ENCODE peak calls at places on chromosome 4, in seven cellular contexts. One of them, this sample, is unnamed.

GRCh38 chr4:107931775-107932321 is 499 bp downstream of the CYP2U1 start:
- DNase-seq in HT-29: no peak
- DNase-seq in WTC11: no peak
- DNase-seq in ecto neural progenitor cell: no peak
- DNase-seq in WERI-Rb-1: no peak
- DNase-seq in stimulated activated CD4-positive, alpha-beta T cell treated with anti-CD3 and anti-CD28 coated beads, Interleukin-15, amount 100 ng/mL, for 1 hour: no peak
- DNase-seq in skeletal muscle cell: no peak
- DNase-seq in this sample: peak; percentile 85

GRCh38 chr4:176587920-176588319 is 204.8 kb downstream of the VEGFC start:
- DNase-seq in HT-29: no peak
- DNase-seq in WTC11: no peak
- DNase-seq in ecto neural progenitor cell: no peak
- DNase-seq in WERI-Rb-1: no peak
- DNase-seq in stimulated activated CD4-positive, alpha-beta T cell treated with anti-CD3 and anti-CD28 coated beads, Interleukin-15, amount 100 ng/mL, for 1 hour: no peak
- DNase-seq in skeletal muscle cell: peak; percentile 93
- DNase-seq in this sample: no peak

GRCh38 chr4:134070174-134070573 is 131.4 kb downstream of the PABPC4L start:
- DNase-seq in HT-29: no peak
- DNase-seq in WTC11: no peak
- DNase-seq in ecto neural progenitor cell: no peak
- DNase-seq in WERI-Rb-1: no peak
- DNase-seq in stimulated activated CD4-positive, alpha-beta T cell treated with anti-CD3 and anti-CD28 coated beads, Interleukin-15, amount 100 ng/mL, for 1 hour: no peak
- DNase-seq in skeletal muscle cell: no peak
- DNase-seq in this sample: peak; percentile 42

GRCh38 chr4:7224001-7224400 is 31.7 kb downstream of the SORCS2 start:
- DNase-seq in HT-29: no peak
- DNase-seq in WTC11: no peak
- DNase-seq in ecto neural progenitor cell: no peak
- DNase-seq in WERI-Rb-1: peak; percentile 82
- DNase-seq in stimulated activated CD4-positive, alpha-beta T cell treated with anti-CD3 and anti-CD28 coated beads, Interleukin-15, amount 100 ng/mL, for 1 hour: no peak
- DNase-seq in skeletal muscle cell: no peak
- DNase-seq in this sample: no peak

GRCh38 chr4:6110681-6111353 is 89.5 kb downstream of the JAKMIP1 start:
- DNase-seq in HT-29: no peak
- DNase-seq in WTC11: no peak
- DNase-seq in ecto neural progenitor cell: no peak
- DNase-seq in WERI-Rb-1: no peak
- DNase-seq in stimulated activated CD4-positive, alpha-beta T cell treated with anti-CD3 and anti-CD28 coated beads, Interleukin-15, amount 100 ng/mL, for 1 hour: no peak
- DNase-seq in skeletal muscle cell: no peak
- DNase-seq in this sample: no peak

GRCh38 chr4:139115226-139115625 is 61.8 kb downstream of the ELF2 start:
- DNase-seq in HT-29: no peak
- DNase-seq in WTC11: no peak
- DNase-seq in ecto neural progenitor cell: no peak
- DNase-seq in WERI-Rb-1: no peak
- DNase-seq in stimulated activated CD4-positive, alpha-beta T cell treated with anti-CD3 and anti-CD28 coated beads, Interleukin-15, amount 100 ng/mL, for 1 hour: no peak
- DNase-seq in skeletal muscle cell: no peak
- DNase-seq in this sample: peak; percentile 57

GRCh38 chr4:154125340-154125739 is 336.5 kb upstream of the SFRP2 start:
- DNase-seq in HT-29: no peak
- DNase-seq in WTC11: no peak
- DNase-seq in ecto neural progenitor cell: no peak
- DNase-seq in WERI-Rb-1: no peak
- DNase-seq in stimulated activated CD4-positive, alpha-beta T cell treated with anti-CD3 and anti-CD28 coated beads, Interleukin-15, amount 100 ng/mL, for 1 hour: no peak
- DNase-seq in skeletal muscle cell: no peak
- DNase-seq in this sample: no peak

GRCh38 chr4:181528570-181529184 is 714.5 kb upstream of the TENM3 start:
- DNase-seq in HT-29: peak; percentile 72
- DNase-seq in WTC11: peak; percentile 90
- DNase-seq in ecto neural progenitor cell: peak; percentile 86
- DNase-seq in WERI-Rb-1: peak; percentile 87
- DNase-seq in stimulated activated CD4-positive, alpha-beta T cell treated with anti-CD3 and anti-CD28 coated beads, Interleukin-15, amount 100 ng/mL, for 1 hour: no peak
- DNase-seq in skeletal muscle cell: no peak
- DNase-seq in this sample: no peak

GRCh38 chr4:87068591-87069021 is 133.8 kb downstream of the AFF1 start:
- DNase-seq in HT-29: no peak
- DNase-seq in WTC11: no peak
- DNase-seq in ecto neural progenitor cell: no peak
- DNase-seq in WERI-Rb-1: no peak
- DNase-seq in stimulated activated CD4-positive, alpha-beta T cell treated with anti-CD3 and anti-CD28 coated beads, Interleukin-15, amount 100 ng/mL, for 1 hour: no peak
- DNase-seq in skeletal muscle cell: no peak
- DNase-seq in this sample: no peak

GRCh38 chr4:69896530-69897116 is 34.2 kb upstream of the CSN1S1 start:
- DNase-seq in HT-29: peak; percentile 31
- DNase-seq in WTC11: no peak
- DNase-seq in ecto neural progenitor cell: no peak
- DNase-seq in WERI-Rb-1: no peak
- DNase-seq in stimulated activated CD4-positive, alpha-beta T cell treated with anti-CD3 and anti-CD28 coated beads, Interleukin-15, amount 100 ng/mL, for 1 hour: no peak
- DNase-seq in skeletal muscle cell: no peak
- DNase-seq in this sample: no peak

GRCh38 chr4:89535251-89535650 is 227.7 kb upstream of the GPRIN3 start:
- DNase-seq in HT-29: no peak
- DNase-seq in WTC11: no peak
- DNase-seq in ecto neural progenitor cell: no peak
- DNase-seq in WERI-Rb-1: no peak
- DNase-seq in stimulated activated CD4-positive, alpha-beta T cell treated with anti-CD3 and anti-CD28 coated beads, Interleukin-15, amount 100 ng/mL, for 1 hour: no peak
- DNase-seq in skeletal muscle cell: no peak
- DNase-seq in this sample: no peak

GRCh38 chr4:85486425-85487101 is 11.6 kb downstream of the ARHGAP24 start:
- DNase-seq in HT-29: no peak
- DNase-seq in WTC11: no peak
- DNase-seq in ecto neural progenitor cell: no peak
- DNase-seq in WERI-Rb-1: no peak
- DNase-seq in stimulated activated CD4-positive, alpha-beta T cell treated with anti-CD3 and anti-CD28 coated beads, Interleukin-15, amount 100 ng/mL, for 1 hour: no peak
- DNase-seq in skeletal muscle cell: peak; percentile 25
- DNase-seq in this sample: no peak

GRCh38 chr4:54090804-54091623 is 8.9 kb upstream of the GSX2 start:
- DNase-seq in HT-29: peak; percentile 29
- DNase-seq in WTC11: no peak
- DNase-seq in ecto neural progenitor cell: peak; percentile 57
- DNase-seq in WERI-Rb-1: no peak
- DNase-seq in stimulated activated CD4-positive, alpha-beta T cell treated with anti-CD3 and anti-CD28 coated beads, Interleukin-15, amount 100 ng/mL, for 1 hour: no peak
- DNase-seq in skeletal muscle cell: no peak
- DNase-seq in this sample: no peak

GRCh38 chr4:82090717-82091116 is 283.1 kb downstream of the HNRNPD start:
- DNase-seq in HT-29: no peak
- DNase-seq in WTC11: no peak
- DNase-seq in ecto neural progenitor cell: no peak
- DNase-seq in WERI-Rb-1: no peak
- DNase-seq in stimulated activated CD4-positive, alpha-beta T cell treated with anti-CD3 and anti-CD28 coated beads, Interleukin-15, amount 100 ng/mL, for 1 hour: no peak
- DNase-seq in skeletal muscle cell: no peak
- DNase-seq in this sample: no peak

GRCh38 chr4:646460-646859 is 21.1 kb downstream of the PDE6B start:
- DNase-seq in HT-29: no peak
- DNase-seq in WTC11: no peak
- DNase-seq in ecto neural progenitor cell: no peak
- DNase-seq in WERI-Rb-1: no peak
- DNase-seq in stimulated activated CD4-positive, alpha-beta T cell treated with anti-CD3 and anti-CD28 coated beads, Interleukin-15, amount 100 ng/mL, for 1 hour: no peak
- DNase-seq in skeletal muscle cell: no peak
- DNase-seq in this sample: no peak

GRCh38 chr4:148056879-148057278 is 325.0 kb downstream of the ARHGAP10 start:
- DNase-seq in HT-29: peak; percentile 3
- DNase-seq in WTC11: peak; percentile 47
- DNase-seq in ecto neural progenitor cell: no peak
- DNase-seq in WERI-Rb-1: no peak
- DNase-seq in stimulated activated CD4-positive, alpha-beta T cell treated with anti-CD3 and anti-CD28 coated beads, Interleukin-15, amount 100 ng/mL, for 1 hour: peak; percentile 15
- DNase-seq in skeletal muscle cell: peak; percentile 13
- DNase-seq in this sample: peak; percentile 68

GRCh38 chr4:158111241-158111640 is 61.6 kb downstream of the GASK1B start:
- DNase-seq in HT-29: no peak
- DNase-seq in WTC11: no peak
- DNase-seq in ecto neural progenitor cell: no peak
- DNase-seq in WERI-Rb-1: no peak
- DNase-seq in stimulated activated CD4-positive, alpha-beta T cell treated with anti-CD3 and anti-CD28 coated beads, Interleukin-15, amount 100 ng/mL, for 1 hour: no peak
- DNase-seq in skeletal muscle cell: no peak
- DNase-seq in this sample: no peak

GRCh38 chr4:6969826-6970800 is 60.5 kb downstream of the TBC1D14 start:
- DNase-seq in HT-29: no peak
- DNase-seq in WTC11: no peak
- DNase-seq in ecto neural progenitor cell: no peak
- DNase-seq in WERI-Rb-1: peak; percentile 46
- DNase-seq in stimulated activated CD4-positive, alpha-beta T cell treated with anti-CD3 and anti-CD28 coated beads, Interleukin-15, amount 100 ng/mL, for 1 hour: no peak
- DNase-seq in skeletal muscle cell: no peak
- DNase-seq in this sample: no peak

GRCh38 chr4:8594097-8595038 is 1.8 kb downstream of the CPZ start:
- DNase-seq in HT-29: peak; percentile 74
- DNase-seq in WTC11: peak; percentile 70
- DNase-seq in ecto neural progenitor cell: peak; percentile 78
- DNase-seq in WERI-Rb-1: peak; percentile 79
- DNase-seq in stimulated activated CD4-positive, alpha-beta T cell treated with anti-CD3 and anti-CD28 coated beads, Interleukin-15, amount 100 ng/mL, for 1 hour: no peak
- DNase-seq in skeletal muscle cell: peak; percentile 22
- DNase-seq in this sample: peak; percentile 42

GRCh38 chr4:478373-478772 is 20.6 kb downstream of the ZNF721 start:
- DNase-seq in HT-29: no peak
- DNase-seq in WTC11: no peak
- DNase-seq in ecto neural progenitor cell: no peak
- DNase-seq in WERI-Rb-1: no peak
- DNase-seq in stimulated activated CD4-positive, alpha-beta T cell treated with anti-CD3 and anti-CD28 coated beads, Interleukin-15, amount 100 ng/mL, for 1 hour: no peak
- DNase-seq in skeletal muscle cell: no peak
- DNase-seq in this sample: no peak